ENCODE peak calls at places on chromosome 18, in five cellular contexts. J is heart right ventricle; T is neural progenitor cell; S is CD4-positive, alpha-beta memory T cell; D is stomach. Q is an unnamed sample.

GRCh38 chr18:22349317-22349898 is 68.3 kb downstream of the CTAGE1 start:
- DNase-seq in T (peak; percentile 28), J (no peak), S (no peak), D (no peak), Q (no peak)

GRCh38 chr18:37299471-37300304 is 265.9 kb downstream of the CELF4 start:
- DNase-seq in T (no peak), S (no peak), J (peak; percentile 85), D (peak; percentile 85), Q (peak; percentile 90)

GRCh38 chr18:4658804-4659203 is 203.7 kb upstream of the DLGAP1 start:
- DNase-seq in S (no peak), D (no peak), J (no peak), T (no peak), Q (no peak)

GRCh38 chr18:56068030-56068671 is 480.2 kb upstream of the TCF4 start:
- DNase-seq in T (no peak), J (peak; percentile 36), D (no peak), S (no peak), Q (no peak)

GRCh38 chr18:68840554-68841263 is 42.8 kb downstream of the CCDC102B start:
- DNase-seq in S (no peak), D (no peak), J (peak; percentile 32), T (peak; percentile 5), Q (no peak)

GRCh38 chr18:35171315-35171987 is 69.4 kb upstream of the ZNF397 start:
- DNase-seq in D (no peak), S (no peak), T (no peak), J (no peak), Q (no peak)

GRCh38 chr18:73296686-73297085 is 428.9 kb upstream of the NETO1 start:
- DNase-seq in S (no peak), T (no peak), D (no peak), J (no peak), Q (no peak)

GRCh38 chr18:68837665-68838390 is 39.9 kb downstream of the CCDC102B start:
- DNase-seq in S (no peak), J (no peak), T (no peak), D (no peak), Q (no peak)

DNA sequence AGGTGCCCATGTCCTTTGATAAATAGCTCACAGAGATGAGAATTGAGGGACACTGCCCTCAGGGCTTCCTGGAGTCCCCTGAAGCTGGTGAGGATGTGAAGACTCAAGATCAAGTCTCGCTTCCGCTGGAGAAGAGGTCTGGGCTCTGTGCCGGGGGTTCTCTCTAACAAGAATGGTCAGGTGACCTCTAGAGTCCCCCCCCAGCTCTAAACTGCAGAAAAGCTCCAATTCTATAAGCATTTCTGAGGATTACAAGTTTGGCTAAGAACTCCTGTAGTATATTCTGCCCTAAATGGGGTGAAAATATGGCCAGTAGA is 32.4 kb downstream of the LPIN2 start:
- DNase-seq in D (no peak), J (no peak), T (no peak), S (no peak), Q (no peak)
- H3K4me1 ChIP-seq in D (peaks cover 90% of the 10 kb centered on the region), J (peaks cover 4% of the 10 kb centered on the region), T (peaks cover 27% of the 10 kb centered on the region), S (peaks cover 90% of the 10 kb centered on the region), Q (peaks cover 97% of the 10 kb centered on the region)

DNA sequence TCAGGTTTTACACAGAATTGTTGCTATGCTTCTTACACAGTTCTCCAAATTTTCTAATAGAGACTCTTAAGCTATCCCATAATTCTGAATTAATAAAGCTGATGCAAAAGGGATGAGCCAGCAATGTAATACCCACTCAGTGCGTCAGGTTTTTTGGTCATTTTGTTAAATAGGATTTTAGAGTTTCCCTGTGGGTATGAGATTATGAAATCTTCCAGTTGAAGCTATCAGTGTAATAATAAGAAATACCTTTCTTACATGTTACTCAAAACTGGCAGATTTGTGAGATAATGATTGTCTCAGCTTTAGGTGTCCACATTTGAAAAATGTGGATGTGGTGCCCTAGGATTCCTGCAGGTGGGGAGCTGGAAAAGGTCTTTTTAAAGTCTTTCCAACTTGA is 44.5 kb downstream of the SOCS6 start:
- DNase-seq in D (no peak), S (no peak), J (no peak), T (no peak), Q (no peak)
- H3K27ac ChIP-seq in D (no peak overlapping the region), S (no peak overlapping the region), J (no peak overlapping the region), T (no peak overlapping the region), Q (no peak overlapping the region)

DNA sequence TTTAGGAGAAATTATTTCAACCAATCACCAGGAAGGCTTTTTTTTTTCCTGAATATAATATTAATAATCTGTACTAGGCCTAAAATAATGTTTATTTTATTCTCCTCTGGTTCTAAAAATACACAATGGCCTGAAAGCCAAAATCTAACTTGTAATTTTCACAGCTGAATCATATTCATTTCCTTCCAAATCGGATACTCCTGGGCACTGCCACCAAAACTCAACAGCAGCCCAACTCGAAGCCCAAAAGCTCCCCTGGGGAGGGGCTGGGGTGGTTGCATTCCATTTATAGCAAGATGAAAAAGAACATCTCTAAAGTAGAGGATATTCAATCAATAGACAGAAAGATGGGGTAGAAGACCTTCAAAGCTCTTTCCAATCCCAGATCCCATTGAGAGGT is 100.5 kb upstream of the SETBP1 start:
- DNase-seq in D (no peak), J (no peak), T (no peak), S (no peak), Q (no peak)
- H3K4me3 ChIP-seq in D (no peak overlapping the region), J (no peak overlapping the region), T (no peak overlapping the region), S (no peak overlapping the region), Q (no peak overlapping the region)

GRCh38 chr18:63182861-63183260 is 136.7 kb downstream of the BCL2 start:
- DNase-seq in T (no peak), D (no peak), J (no peak), S (no peak), Q (no peak)
- H3K4me1 ChIP-seq in T (peaks cover 22% of the 10 kb centered on the region), D (peaks cover 20% of the 10 kb centered on the region), J (peaks cover 4% of the 10 kb centered on the region), S (peaks cover 44% of the 10 kb centered on the region), Q (no peaks in the 10 kb centered on the region)

DNA sequence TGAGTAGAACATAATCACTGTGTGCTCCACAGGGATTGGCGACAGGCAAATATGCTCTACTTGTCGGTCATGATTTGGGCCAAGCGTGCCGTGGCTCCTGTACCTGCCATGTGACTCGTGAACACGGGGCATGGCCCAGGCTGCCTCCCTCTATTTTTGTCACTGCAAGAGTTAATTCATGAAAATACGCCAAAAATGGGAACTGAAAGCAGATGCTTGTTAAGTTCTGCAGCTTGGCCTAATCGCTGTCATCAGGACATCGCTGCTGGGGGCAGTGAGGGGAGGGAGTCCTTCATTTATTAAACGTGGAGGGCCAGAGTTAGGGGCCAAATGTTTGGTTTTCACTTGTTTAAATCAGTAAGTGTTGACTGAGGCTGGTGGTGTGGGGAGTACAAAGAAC is 177.8 kb downstream of the BCL2 start:
- DNase-seq in T (no peak), S (no peak), D (no peak), J (no peak), Q (no peak)
- H3K27ac ChIP-seq in T (no peak overlapping the region), S (no peak overlapping the region), D (peak overlapping the region; percentile 31), J (no peak overlapping the region), Q (no peak overlapping the region)

DNA sequence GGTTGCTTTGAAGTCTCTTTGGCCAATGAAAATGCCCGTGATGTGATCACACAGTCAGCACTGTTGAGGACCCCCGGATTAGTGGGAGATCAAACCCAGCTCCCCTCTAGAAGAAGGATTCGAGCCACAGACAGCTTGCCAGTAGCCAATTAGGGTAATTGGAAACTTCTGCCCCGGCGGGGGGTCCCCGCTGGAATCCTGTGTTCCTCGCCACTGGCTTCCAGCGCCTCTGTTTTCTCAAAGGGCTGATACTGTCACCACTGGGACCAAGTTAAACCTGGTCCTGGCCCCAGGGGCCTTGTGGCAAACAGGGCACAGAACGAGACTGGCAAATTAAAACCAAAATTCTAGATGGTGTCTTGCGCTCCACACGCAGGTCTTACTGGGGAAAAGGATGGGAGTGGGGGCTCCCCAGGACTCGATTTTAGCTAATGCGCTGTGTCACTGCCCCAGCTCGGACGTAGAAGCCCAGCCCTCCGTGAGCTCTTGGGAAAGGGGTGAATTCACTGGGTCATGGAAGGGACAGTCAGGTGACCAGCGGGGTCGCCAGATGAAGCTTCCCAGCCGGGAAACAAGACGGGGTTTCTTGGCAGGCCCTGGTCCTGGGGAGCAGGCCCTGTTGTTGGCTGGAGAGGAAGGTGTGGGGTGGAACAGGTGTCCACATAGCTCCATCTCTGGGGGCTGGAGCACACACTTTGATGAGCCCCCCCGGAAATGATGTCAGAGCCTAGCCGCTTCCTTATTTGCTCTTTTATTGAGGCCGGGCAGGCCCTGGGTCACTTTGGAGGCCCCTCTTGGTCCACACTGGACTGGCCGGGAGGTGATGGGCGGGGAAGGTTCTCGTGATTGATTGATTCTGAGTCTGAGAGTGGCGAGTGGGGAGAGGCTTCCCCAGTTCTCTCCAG is 90.2 kb downstream of the SMAD7 start:
- DNase-seq in D (no peak), J (no peak), T (peak; percentile 88), S (no peak), Q (no peak)
- H3K4me3 ChIP-seq in D (no peak overlapping the region), J (no peak overlapping the region), T (no peak overlapping the region), S (no peak overlapping the region), Q (no peak overlapping the region)

DNA sequence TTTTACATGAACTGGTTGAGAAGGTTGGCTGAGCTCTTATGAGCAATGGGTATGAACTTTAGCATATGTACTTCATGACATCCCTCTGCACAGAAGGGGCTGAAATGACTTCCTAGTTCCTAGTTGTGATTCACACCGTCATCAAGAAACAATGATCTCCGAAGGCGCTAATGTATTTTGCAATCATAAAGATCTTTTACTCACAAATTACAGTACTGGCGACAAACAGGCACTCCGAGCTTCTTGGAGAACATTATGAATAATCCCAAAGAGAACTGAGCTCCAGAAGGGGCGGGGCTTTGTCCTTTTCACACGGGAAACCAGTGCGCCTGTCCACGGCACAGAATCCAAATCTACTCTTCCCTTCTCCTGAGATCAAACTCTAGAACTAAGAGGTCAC is 18.1 kb downstream of the BCL2 start:
- DNase-seq in T (no peak), D (no peak), J (peak; percentile 30), S (no peak), Q (no peak)
- H3K4me1 ChIP-seq in T (peaks cover 6% of the 10 kb centered on the region), D (peaks cover 4% of the 10 kb centered on the region), J (no peaks in the 10 kb centered on the region), S (peaks cover 93% of the 10 kb centered on the region), Q (peaks cover 8% of the 10 kb centered on the region)

GRCh38 chr18:27825735-27826477 is 351.0 kb downstream of the CDH2 start:
- DNase-seq in J (no peak), D (no peak), T (peak; percentile 69), S (no peak), Q (no peak)
- H3K27ac ChIP-seq in J (no peak overlapping the region), D (no peak overlapping the region), T (peak overlapping the region; percentile 86), S (no peak overlapping the region), Q (no peak overlapping the region)

Q was measured in pancreas.